ENCODE peak calls at places on chromosomes 4 and X, in six cellular contexts. V is GM06990, F is colonic mucosa, O is heart right ventricle, X is heart left ventricle, S is BJ. C is an unnamed sample.

GRCh38 chrX:125532411-125533089 is 212.9 kb downstream of the TEX13C start:
- DNase-seq in V (no peak), F (no peak), O (no peak), X (no peak), S (no peak), C (no peak)

GRCh38 chr4:107050525-107051135 is 14.5 kb upstream of the DKK2 start:
- DNase-seq in V (no peak), F (no peak), O (no peak), X (no peak), S (no peak), C (no peak)

GRCh38 chr4:76579596-76580375 is 144.8 kb downstream of the SHROOM3 start:
- DNase-seq in V (no peak), F (no peak), O (no peak), X (no peak), S (no peak), C (no peak)

GRCh38 chr4:25234390-25235367 is 846 bp downstream of the PI4K2B start:
- DNase-seq in V (peak), F (peak), O (peak), X (peak), S (peak), C (peak)

GRCh38 chr4:6044276-6044675 is 26.0 kb upstream of the C4orf50 start:
- DNase-seq in V (no peak), F (no peak), O (no peak), X (no peak), S (no peak), C (no peak)

GRCh38 chr4:15805583-15806517 is 27.7 kb downstream of the CD38 start:
- DNase-seq in V (no peak), F (peak), O (peak), X (no peak), S (no peak), C (no peak)

GRCh38 chr4:47668810-47669408 is 169.0 kb downstream of the CORIN start:
- DNase-seq in V (peak), F (peak), O (peak), X (no peak), S (no peak), C (peak)

GRCh38 chr4:57023104-57023503 is 44.4 kb downstream of the POLR2B start:
- DNase-seq in V (no peak), F (no peak), O (no peak), X (no peak), S (peak), C (no peak)

GRCh38 chr4:128271551-128271950 is 16.1 kb downstream of the PGRMC2 start:
- DNase-seq in V (no peak), F (no peak), O (no peak), X (no peak), S (no peak), C (no peak)

GRCh38 chr4:13483142-13484044 is 747 bp downstream of the RAB28 start:
- DNase-seq in V (no peak), F (peak), O (peak), X (peak), S (peak), C (no peak)

GRCh38 chrX:49291615-49292337 is 11.7 kb upstream of the GAGE10 start:
- DNase-seq in V (peak), F (peak), O (peak), X (no peak), S (no peak), C (peak)

GRCh38 chr4:81635747-81636146 is 164.0 kb upstream of the RASGEF1B start:
- DNase-seq in V (peak), F (peak), O (peak), X (no peak), S (no peak), C (no peak)

GRCh38 chr4:5976431-5976830 is 41.8 kb downstream of the C4orf50 start:
- DNase-seq in V (no peak), F (no peak), O (no peak), X (no peak), S (no peak), C (no peak)

GRCh38 chr4:157558016-157558415 is 337.5 kb downstream of the GRIA2 start:
- DNase-seq in V (no peak), F (no peak), O (no peak), X (no peak), S (no peak), C (no peak)

GRCh38 chr4:186234367-186234766 is 7.1 kb downstream of the KLKB1 start:
- DNase-seq in V (no peak), F (no peak), O (no peak), X (no peak), S (no peak), C (no peak)

GRCh38 chrX:73069365-73070035 is 9.8 kb downstream of the PABPC1L2A start:
- DNase-seq in V (no peak), F (no peak), O (no peak), X (no peak), S (no peak), C (no peak)

GRCh38 chrX:119008122-119008744 is 33.8 kb downstream of the LONRF3 start:
- DNase-seq in V (no peak), F (peak), O (peak), X (no peak), S (no peak), C (peak)

GRCh38 chrX:45850197-45850774 is 649.6 kb upstream of the DIPK2B start:
- DNase-seq in V (no peak), F (peak), O (peak), X (no peak), S (no peak), C (peak)

GRCh38 chr4:72701987-72702819 is 133.2 kb upstream of the ADAMTS3 start:
- DNase-seq in V (no peak), F (peak), O (peak), X (no peak), S (peak), C (peak)

GRCh38 chrX:154761977-154762528 is 611 bp upstream of the DKC1 start:
- DNase-seq in V (no peak), F (peak), O (no peak), X (no peak), S (no peak), C (no peak)

GRCh38 chrX:47573334-47574095 is 8.7 kb upstream of the TIMP1 start:
- DNase-seq in V (no peak), F (peak), O (peak), X (peak), S (peak), C (no peak)

GRCh38 chr4:94653095-94653649 is 104.6 kb upstream of the BMPR1B start:
- DNase-seq in V (no peak), F (no peak), O (no peak), X (no peak), S (no peak), C (no peak)
- TF ChIP-seq CTCF in V (no peak), F (no peak), O (no peak), X (no peak), S (no peak), C (no peak)

GRCh38 chrX:57821703-57822375 is 88.4 kb downstream of the ZXDA start:
- DNase-seq in V (peak), F (peak), O (peak), X (no peak), S (no peak), C (peak)

GRCh38 chrX:57822398-57822797 is 87.9 kb downstream of the ZXDA start:
- DNase-seq in V (no peak), F (no peak), O (no peak), X (no peak), S (no peak), C (no peak)

DNA sequence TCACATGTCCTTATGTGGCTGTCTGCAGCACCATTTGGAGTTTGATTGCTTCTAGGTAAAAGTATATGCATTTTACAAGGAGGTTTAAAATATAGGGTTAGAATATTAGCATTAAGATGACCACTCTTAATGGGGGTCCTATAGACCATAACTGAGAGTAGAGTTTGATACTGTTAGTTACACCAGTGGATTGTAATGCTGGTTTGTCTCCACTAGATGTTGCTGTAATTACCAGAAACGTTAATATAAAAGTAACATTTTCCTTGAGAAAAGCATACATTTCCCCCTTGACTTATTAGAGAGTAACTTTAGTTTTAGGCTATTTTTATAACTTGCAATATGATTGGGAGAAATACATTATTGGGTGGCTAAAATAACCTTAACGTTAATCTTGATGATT is 93.0 kb downstream of the ZXDA start:
- DNase-seq in V (no peak), F (no peak), O (no peak), X (no peak), S (no peak), C (peak)
- TF ChIP-seq CTCF in V (peak), F (peak), O (peak), X (peak), S (peak), C (no peak)

DNA sequence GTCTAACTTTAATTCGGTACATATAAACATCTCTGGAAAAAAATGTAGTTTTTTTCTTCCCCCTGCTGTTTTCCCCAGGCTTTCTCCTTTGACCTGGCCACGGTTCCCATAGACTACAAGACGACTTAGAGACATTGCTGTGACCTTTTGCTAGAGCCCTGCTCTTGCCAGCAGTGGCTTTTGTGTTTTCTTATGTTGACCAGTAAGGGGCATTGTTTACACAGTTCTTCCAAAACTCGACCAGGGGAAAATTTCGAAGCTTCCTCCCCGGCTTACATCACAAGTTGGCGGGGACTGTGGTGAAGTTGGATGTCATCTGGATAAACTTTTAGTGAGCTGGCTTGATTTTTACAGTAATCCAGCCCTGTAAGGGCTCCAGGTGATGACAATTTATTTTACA is 9.3 kb downstream of the CCDC160 start:
- DNase-seq in V (no peak), F (no peak), O (no peak), X (no peak), S (no peak), C (no peak)
- TF ChIP-seq CTCF in V (peak), F (no peak), O (no peak), X (no peak), S (no peak), C (peak)

GRCh38 chr4:42366959-42367358 is 30.3 kb upstream of the SHISA3 start:
- DNase-seq in V (no peak), F (no peak), O (no peak), X (no peak), S (no peak), C (no peak)

GRCh38 chr4:42369489-42369888 is 27.8 kb upstream of the SHISA3 start:
- DNase-seq in V (no peak), F (no peak), O (no peak), X (no peak), S (no peak), C (no peak)

GRCh38 chr4:42371306-42372063 is 25.8 kb upstream of the SHISA3 start:
- DNase-seq in V (no peak), F (no peak), O (peak), X (no peak), S (no peak), C (peak)
- TF ChIP-seq CTCF in V (peak), F (peak), O (peak), X (peak), S (peak), C (peak)

GRCh38 chr4:120922390-120923200 is at the start of gene PRDM5:
- DNase-seq in V (peak), F (peak), O (peak), X (peak), S (no peak), C (peak)
- TF ChIP-seq CTCF in V (no peak), F (no peak), O (no peak), X (no peak), S (peak), C (no peak)

GRCh38 chr4:152267811-152268210 is 268.1 kb downstream of the FBXW7 start:
- DNase-seq in V (no peak), F (no peak), O (no peak), X (no peak), S (no peak), C (no peak)

GRCh38 chr4:152266831-152267480 is 268.9 kb downstream of the FBXW7 start:
- DNase-seq in V (no peak), F (no peak), O (no peak), X (no peak), S (no peak), C (no peak)

GRCh38 chr4:152259866-152260265 is 276.0 kb downstream of the FBXW7 start:
- DNase-seq in V (no peak), F (no peak), O (no peak), X (no peak), S (no peak), C (no peak)

GRCh38 chr4:152265149-152265621 is 270.7 kb downstream of the FBXW7 start:
- DNase-seq in V (no peak), F (no peak), O (no peak), X (no peak), S (peak), C (no peak)

DNA sequence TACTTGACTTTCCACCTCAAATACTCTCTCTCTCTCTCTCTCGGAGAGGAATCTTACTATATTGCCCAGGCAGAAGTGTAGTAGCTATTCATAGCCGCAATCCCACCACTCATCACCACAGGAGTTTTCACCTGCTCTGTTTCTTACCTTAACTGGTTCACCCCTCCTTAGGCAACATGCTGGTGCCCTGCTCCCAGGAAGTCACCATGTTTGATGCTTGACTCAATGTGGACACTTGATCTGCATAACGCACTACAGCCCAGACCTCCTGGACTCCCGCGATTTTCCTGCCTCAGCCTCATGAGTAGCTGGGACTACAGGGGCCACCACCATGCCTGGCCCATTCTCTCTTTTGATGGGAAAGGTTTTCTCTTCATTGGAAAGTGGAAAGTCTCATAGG is 271.8 kb downstream of the FBXW7 start:
- DNase-seq in V (no peak), F (no peak), O (no peak), X (no peak), S (no peak), C (no peak)
- TF ChIP-seq CTCF in V (no peak), F (no peak), O (no peak), X (no peak), S (no peak), C (no peak)

GRCh38 chrX:36963069-36963808 is 44.9 kb upstream of the FAM47C start:
- DNase-seq in V (no peak), F (no peak), O (no peak), X (no peak), S (no peak), C (no peak)
- TF ChIP-seq CTCF in V (no peak), F (no peak), O (no peak), X (no peak), S (no peak), C (no peak)

C was measured in GM13976.